ENCODE peak calls at places on chromosomes 12 and 14, in ten cellular contexts. One of them, this sample, is unnamed.

GRCh38 chr12:77152623-77153193 is 87.3 kb upstream of the E2F7 start:
- DNase-seq in stimulated activated CD4-positive, alpha-beta T cell treated with anti-CD3 and anti-CD28 coated beads, Interleukin-4, amount 100 ng/mL, for 4 hours: no peak
- DNase-seq in RWPE1: peak
- DNase-seq in neural progenitor cell: peak
- DNase-seq in GM20000: no peak
- DNase-seq in HFFc6: peak
- DNase-seq in amniotic stem cell: peak
- DNase-seq in K562: no peak
- DNase-seq in BE2C: no peak
- DNase-seq in stimulated activated CD8-positive, alpha-beta memory T cell treated with anti-CD3 and anti-CD28 coated beads, Interleukin-12 subunit alpha, Interleukin-12 subunit beta, amount 100 ng/mL, for 4 hours: no peak
- DNase-seq in this sample: no peak

GRCh38 chr12:28253175-28253641 is 63.0 kb downstream of the CCDC91 start:
- DNase-seq in stimulated activated CD4-positive, alpha-beta T cell treated with anti-CD3 and anti-CD28 coated beads, Interleukin-4, amount 100 ng/mL, for 4 hours: peak
- DNase-seq in RWPE1: no peak
- DNase-seq in neural progenitor cell: no peak
- DNase-seq in GM20000: peak
- DNase-seq in HFFc6: no peak
- DNase-seq in amniotic stem cell: no peak
- DNase-seq in K562: peak
- DNase-seq in BE2C: no peak
- DNase-seq in stimulated activated CD8-positive, alpha-beta memory T cell treated with anti-CD3 and anti-CD28 coated beads, Interleukin-12 subunit alpha, Interleukin-12 subunit beta, amount 100 ng/mL, for 4 hours: no peak
- DNase-seq in this sample: no peak

GRCh38 chr12:39103552-39104165 is 198.3 kb upstream of the CPNE8 start:
- DNase-seq in stimulated activated CD4-positive, alpha-beta T cell treated with anti-CD3 and anti-CD28 coated beads, Interleukin-4, amount 100 ng/mL, for 4 hours: no peak
- DNase-seq in RWPE1: peak
- DNase-seq in neural progenitor cell: peak
- DNase-seq in GM20000: peak
- DNase-seq in HFFc6: peak
- DNase-seq in amniotic stem cell: no peak
- DNase-seq in K562: peak
- DNase-seq in BE2C: peak
- DNase-seq in stimulated activated CD8-positive, alpha-beta memory T cell treated with anti-CD3 and anti-CD28 coated beads, Interleukin-12 subunit alpha, Interleukin-12 subunit beta, amount 100 ng/mL, for 4 hours: no peak
- DNase-seq in this sample: no peak

GRCh38 chr12:127770123-127770522 is 496.8 kb upstream of the TMEM132C start:
- DNase-seq in stimulated activated CD4-positive, alpha-beta T cell treated with anti-CD3 and anti-CD28 coated beads, Interleukin-4, amount 100 ng/mL, for 4 hours: no peak
- DNase-seq in RWPE1: no peak
- DNase-seq in neural progenitor cell: no peak
- DNase-seq in GM20000: no peak
- DNase-seq in HFFc6: no peak
- DNase-seq in amniotic stem cell: no peak
- DNase-seq in K562: no peak
- DNase-seq in BE2C: no peak
- DNase-seq in stimulated activated CD8-positive, alpha-beta memory T cell treated with anti-CD3 and anti-CD28 coated beads, Interleukin-12 subunit alpha, Interleukin-12 subunit beta, amount 100 ng/mL, for 4 hours: no peak
- DNase-seq in this sample: no peak

GRCh38 chr14:92613681-92614260 is 100.2 kb downstream of the RIN3 start:
- DNase-seq in stimulated activated CD4-positive, alpha-beta T cell treated with anti-CD3 and anti-CD28 coated beads, Interleukin-4, amount 100 ng/mL, for 4 hours: no peak
- DNase-seq in RWPE1: no peak
- DNase-seq in neural progenitor cell: no peak
- DNase-seq in GM20000: no peak
- DNase-seq in HFFc6: no peak
- DNase-seq in amniotic stem cell: no peak
- DNase-seq in K562: no peak
- DNase-seq in BE2C: no peak
- DNase-seq in stimulated activated CD8-positive, alpha-beta memory T cell treated with anti-CD3 and anti-CD28 coated beads, Interleukin-12 subunit alpha, Interleukin-12 subunit beta, amount 100 ng/mL, for 4 hours: no peak
- DNase-seq in this sample: no peak

GRCh38 chr14:102568115-102568614 is 24.3 kb upstream of the RCOR1 start:
- DNase-seq in stimulated activated CD4-positive, alpha-beta T cell treated with anti-CD3 and anti-CD28 coated beads, Interleukin-4, amount 100 ng/mL, for 4 hours: peak
- DNase-seq in RWPE1: peak
- DNase-seq in neural progenitor cell: no peak
- DNase-seq in GM20000: no peak
- DNase-seq in HFFc6: no peak
- DNase-seq in amniotic stem cell: no peak
- DNase-seq in K562: peak
- DNase-seq in BE2C: no peak
- DNase-seq in stimulated activated CD8-positive, alpha-beta memory T cell treated with anti-CD3 and anti-CD28 coated beads, Interleukin-12 subunit alpha, Interleukin-12 subunit beta, amount 100 ng/mL, for 4 hours: no peak
- DNase-seq in this sample: no peak

GRCh38 chr12:109578330-109578927 is 4.8 kb downstream of the MVK start:
- DNase-seq in stimulated activated CD4-positive, alpha-beta T cell treated with anti-CD3 and anti-CD28 coated beads, Interleukin-4, amount 100 ng/mL, for 4 hours: no peak
- DNase-seq in RWPE1: no peak
- DNase-seq in neural progenitor cell: no peak
- DNase-seq in GM20000: no peak
- DNase-seq in HFFc6: no peak
- DNase-seq in amniotic stem cell: no peak
- DNase-seq in K562: no peak
- DNase-seq in BE2C: no peak
- DNase-seq in stimulated activated CD8-positive, alpha-beta memory T cell treated with anti-CD3 and anti-CD28 coated beads, Interleukin-12 subunit alpha, Interleukin-12 subunit beta, amount 100 ng/mL, for 4 hours: no peak
- DNase-seq in this sample: no peak

GRCh38 chr12:128823216-128823915 is 392 bp downstream of the SLC15A4 start:
- DNase-seq in stimulated activated CD4-positive, alpha-beta T cell treated with anti-CD3 and anti-CD28 coated beads, Interleukin-4, amount 100 ng/mL, for 4 hours: no peak
- DNase-seq in RWPE1: peak
- DNase-seq in neural progenitor cell: no peak
- DNase-seq in GM20000: peak
- DNase-seq in HFFc6: no peak
- DNase-seq in amniotic stem cell: no peak
- DNase-seq in K562: peak
- DNase-seq in BE2C: peak
- DNase-seq in stimulated activated CD8-positive, alpha-beta memory T cell treated with anti-CD3 and anti-CD28 coated beads, Interleukin-12 subunit alpha, Interleukin-12 subunit beta, amount 100 ng/mL, for 4 hours: no peak
- DNase-seq in this sample: peak

GRCh38 chr12:94457331-94457730 is 2.3 kb downstream of the CEP83 start:
- DNase-seq in stimulated activated CD4-positive, alpha-beta T cell treated with anti-CD3 and anti-CD28 coated beads, Interleukin-4, amount 100 ng/mL, for 4 hours: no peak
- DNase-seq in RWPE1: no peak
- DNase-seq in neural progenitor cell: no peak
- DNase-seq in GM20000: no peak
- DNase-seq in HFFc6: no peak
- DNase-seq in amniotic stem cell: no peak
- DNase-seq in K562: no peak
- DNase-seq in BE2C: no peak
- DNase-seq in stimulated activated CD8-positive, alpha-beta memory T cell treated with anti-CD3 and anti-CD28 coated beads, Interleukin-12 subunit alpha, Interleukin-12 subunit beta, amount 100 ng/mL, for 4 hours: no peak
- DNase-seq in this sample: no peak

GRCh38 chr14:75446447-75446846 is 18.6 kb downstream of the JDP2 start:
- DNase-seq in stimulated activated CD4-positive, alpha-beta T cell treated with anti-CD3 and anti-CD28 coated beads, Interleukin-4, amount 100 ng/mL, for 4 hours: no peak
- DNase-seq in RWPE1: no peak
- DNase-seq in neural progenitor cell: no peak
- DNase-seq in GM20000: no peak
- DNase-seq in HFFc6: no peak
- DNase-seq in amniotic stem cell: no peak
- DNase-seq in K562: no peak
- DNase-seq in BE2C: no peak
- DNase-seq in stimulated activated CD8-positive, alpha-beta memory T cell treated with anti-CD3 and anti-CD28 coated beads, Interleukin-12 subunit alpha, Interleukin-12 subunit beta, amount 100 ng/mL, for 4 hours: no peak
- DNase-seq in this sample: no peak

GRCh38 chr12:54723653-54724256 is 75.6 kb upstream of the DCD start:
- DNase-seq in stimulated activated CD4-positive, alpha-beta T cell treated with anti-CD3 and anti-CD28 coated beads, Interleukin-4, amount 100 ng/mL, for 4 hours: no peak
- DNase-seq in RWPE1: no peak
- DNase-seq in neural progenitor cell: peak
- DNase-seq in GM20000: peak
- DNase-seq in HFFc6: no peak
- DNase-seq in amniotic stem cell: no peak
- DNase-seq in K562: peak
- DNase-seq in BE2C: peak
- DNase-seq in stimulated activated CD8-positive, alpha-beta memory T cell treated with anti-CD3 and anti-CD28 coated beads, Interleukin-12 subunit alpha, Interleukin-12 subunit beta, amount 100 ng/mL, for 4 hours: no peak
- DNase-seq in this sample: no peak

GRCh38 chr12:65825573-65826512 is 1.6 kb downstream of the HMGA2 start:
- DNase-seq in stimulated activated CD4-positive, alpha-beta T cell treated with anti-CD3 and anti-CD28 coated beads, Interleukin-4, amount 100 ng/mL, for 4 hours: peak
- DNase-seq in RWPE1: no peak
- DNase-seq in neural progenitor cell: peak
- DNase-seq in GM20000: peak
- DNase-seq in HFFc6: no peak
- DNase-seq in amniotic stem cell: no peak
- DNase-seq in K562: no peak
- DNase-seq in BE2C: peak
- DNase-seq in stimulated activated CD8-positive, alpha-beta memory T cell treated with anti-CD3 and anti-CD28 coated beads, Interleukin-12 subunit alpha, Interleukin-12 subunit beta, amount 100 ng/mL, for 4 hours: no peak
- DNase-seq in this sample: peak

GRCh38 chr12:23559268-23559753 is 390.2 kb downstream of the SOX5 start:
- DNase-seq in stimulated activated CD4-positive, alpha-beta T cell treated with anti-CD3 and anti-CD28 coated beads, Interleukin-4, amount 100 ng/mL, for 4 hours: no peak
- DNase-seq in RWPE1: no peak
- DNase-seq in neural progenitor cell: no peak
- DNase-seq in GM20000: no peak
- DNase-seq in HFFc6: no peak
- DNase-seq in amniotic stem cell: no peak
- DNase-seq in K562: peak
- DNase-seq in BE2C: no peak
- DNase-seq in stimulated activated CD8-positive, alpha-beta memory T cell treated with anti-CD3 and anti-CD28 coated beads, Interleukin-12 subunit alpha, Interleukin-12 subunit beta, amount 100 ng/mL, for 4 hours: no peak
- DNase-seq in this sample: no peak

GRCh38 chr14:36771256-36771655 is 109.6 kb downstream of the PAX9 start:
- DNase-seq in stimulated activated CD4-positive, alpha-beta T cell treated with anti-CD3 and anti-CD28 coated beads, Interleukin-4, amount 100 ng/mL, for 4 hours: no peak
- DNase-seq in RWPE1: no peak
- DNase-seq in neural progenitor cell: no peak
- DNase-seq in GM20000: no peak
- DNase-seq in HFFc6: no peak
- DNase-seq in amniotic stem cell: no peak
- DNase-seq in K562: no peak
- DNase-seq in BE2C: no peak
- DNase-seq in stimulated activated CD8-positive, alpha-beta memory T cell treated with anti-CD3 and anti-CD28 coated beads, Interleukin-12 subunit alpha, Interleukin-12 subunit beta, amount 100 ng/mL, for 4 hours: no peak
- DNase-seq in this sample: no peak

GRCh38 chr12:10673660-10674384 is at the start of gene STYK1:
- DNase-seq in stimulated activated CD4-positive, alpha-beta T cell treated with anti-CD3 and anti-CD28 coated beads, Interleukin-4, amount 100 ng/mL, for 4 hours: peak
- DNase-seq in RWPE1: peak
- DNase-seq in neural progenitor cell: peak
- DNase-seq in GM20000: peak
- DNase-seq in HFFc6: peak
- DNase-seq in amniotic stem cell: peak
- DNase-seq in K562: peak
- DNase-seq in BE2C: peak
- DNase-seq in stimulated activated CD8-positive, alpha-beta memory T cell treated with anti-CD3 and anti-CD28 coated beads, Interleukin-12 subunit alpha, Interleukin-12 subunit beta, amount 100 ng/mL, for 4 hours: peak
- DNase-seq in this sample: peak